ENCODE peak calls at places on chromosomes 1 and 21, in ten cellular contexts. One of them, this sample, is unnamed.

GRCh38 chr1:44568128-44568900 is 106.0 kb downstream of the TMEM53 start:
- DNase-seq in neural progenitor cell: no peak
- DNase-seq in transverse colon: no peak
- DNase-seq in CD8-positive, alpha-beta T cell: no peak
- DNase-seq in fibroblast of lung: no peak
- DNase-seq in adrenal gland: no peak
- DNase-seq in tibial nerve: no peak
- DNase-seq in heart left ventricle: no peak
- DNase-seq in A549: no peak
- DNase-seq in suprapubic skin: no peak
- DNase-seq in this sample: no peak

GRCh38 chr1:214439352-214440119 is 111.9 kb downstream of the PTPN14 start:
- DNase-seq in transverse colon: peak; percentile 28
- DNase-seq in neural progenitor cell: no peak
- DNase-seq in fibroblast of lung: peak; percentile 98
- DNase-seq in CD8-positive, alpha-beta T cell: no peak
- DNase-seq in heart left ventricle: no peak
- DNase-seq in adrenal gland: peak; percentile 87
- DNase-seq in tibial nerve: no peak
- DNase-seq in suprapubic skin: no peak
- DNase-seq in A549: peak; percentile 76
- DNase-seq in this sample: no peak

GRCh38 chr1:112464501-112464900 is 44.3 kb upstream of the WNT2B start:
- DNase-seq in suprapubic skin: peak; percentile 81
- DNase-seq in fibroblast of lung: no peak
- DNase-seq in adrenal gland: no peak
- DNase-seq in neural progenitor cell: no peak
- DNase-seq in CD8-positive, alpha-beta T cell: no peak
- DNase-seq in A549: no peak
- DNase-seq in transverse colon: peak; percentile 43
- DNase-seq in heart left ventricle: no peak
- DNase-seq in tibial nerve: no peak
- DNase-seq in this sample: peak; percentile 69

GRCh38 chr1:204819495-204819894 is 51.2 kb upstream of the NFASC start:
- DNase-seq in CD8-positive, alpha-beta T cell: no peak
- DNase-seq in suprapubic skin: no peak
- DNase-seq in heart left ventricle: no peak
- DNase-seq in fibroblast of lung: no peak
- DNase-seq in adrenal gland: no peak
- DNase-seq in tibial nerve: no peak
- DNase-seq in A549: no peak
- DNase-seq in transverse colon: no peak
- DNase-seq in neural progenitor cell: no peak
- DNase-seq in this sample: no peak

GRCh38 chr1:57327331-57327730 is 96.5 kb downstream of the DAB1 start:
- DNase-seq in heart left ventricle: no peak
- DNase-seq in tibial nerve: no peak
- DNase-seq in neural progenitor cell: no peak
- DNase-seq in suprapubic skin: no peak
- DNase-seq in fibroblast of lung: no peak
- DNase-seq in adrenal gland: no peak
- DNase-seq in A549: no peak
- DNase-seq in CD8-positive, alpha-beta T cell: no peak
- DNase-seq in transverse colon: no peak
- DNase-seq in this sample: no peak

GRCh38 chr1:79819140-79819539 is 812.6 kb upstream of the ADGRL4 start:
- DNase-seq in neural progenitor cell: no peak
- DNase-seq in heart left ventricle: no peak
- DNase-seq in suprapubic skin: no peak
- DNase-seq in transverse colon: no peak
- DNase-seq in adrenal gland: no peak
- DNase-seq in CD8-positive, alpha-beta T cell: no peak
- DNase-seq in A549: no peak
- DNase-seq in tibial nerve: no peak
- DNase-seq in fibroblast of lung: no peak
- DNase-seq in this sample: no peak

GRCh38 chr1:236952279-236953003 is 51.8 kb downstream of the MT1HL1 start:
- DNase-seq in heart left ventricle: no peak
- DNase-seq in adrenal gland: no peak
- DNase-seq in fibroblast of lung: no peak
- DNase-seq in CD8-positive, alpha-beta T cell: no peak
- DNase-seq in neural progenitor cell: peak; percentile 30
- DNase-seq in tibial nerve: no peak
- DNase-seq in transverse colon: no peak
- DNase-seq in suprapubic skin: no peak
- DNase-seq in A549: no peak
- DNase-seq in this sample: no peak

GRCh38 chr1:205066221-205066818 is 17.9 kb downstream of the TMEM81 start:
- DNase-seq in CD8-positive, alpha-beta T cell: no peak
- DNase-seq in transverse colon: no peak
- DNase-seq in neural progenitor cell: peak; percentile 49
- DNase-seq in adrenal gland: no peak
- DNase-seq in suprapubic skin: peak; percentile 74
- DNase-seq in heart left ventricle: no peak
- DNase-seq in tibial nerve: no peak
- DNase-seq in A549: no peak
- DNase-seq in fibroblast of lung: no peak
- DNase-seq in this sample: peak; percentile 50

GRCh38 chr1:109740615-109741373 is at the start of gene GSTM3:
- DNase-seq in A549: no peak
- DNase-seq in CD8-positive, alpha-beta T cell: no peak
- DNase-seq in fibroblast of lung: no peak
- DNase-seq in transverse colon: no peak
- DNase-seq in neural progenitor cell: no peak
- DNase-seq in tibial nerve: no peak
- DNase-seq in heart left ventricle: no peak
- DNase-seq in adrenal gland: no peak
- DNase-seq in suprapubic skin: no peak
- DNase-seq in this sample: no peak

GRCh38 chr1:17232759-17233661 is 15.9 kb upstream of the PADI3 start:
- DNase-seq in heart left ventricle: no peak
- DNase-seq in CD8-positive, alpha-beta T cell: no peak
- DNase-seq in fibroblast of lung: peak; percentile 59
- DNase-seq in suprapubic skin: no peak
- DNase-seq in tibial nerve: no peak
- DNase-seq in adrenal gland: no peak
- DNase-seq in A549: peak; percentile 91
- DNase-seq in transverse colon: peak; percentile 31
- DNase-seq in neural progenitor cell: no peak
- DNase-seq in this sample: no peak

DNA sequence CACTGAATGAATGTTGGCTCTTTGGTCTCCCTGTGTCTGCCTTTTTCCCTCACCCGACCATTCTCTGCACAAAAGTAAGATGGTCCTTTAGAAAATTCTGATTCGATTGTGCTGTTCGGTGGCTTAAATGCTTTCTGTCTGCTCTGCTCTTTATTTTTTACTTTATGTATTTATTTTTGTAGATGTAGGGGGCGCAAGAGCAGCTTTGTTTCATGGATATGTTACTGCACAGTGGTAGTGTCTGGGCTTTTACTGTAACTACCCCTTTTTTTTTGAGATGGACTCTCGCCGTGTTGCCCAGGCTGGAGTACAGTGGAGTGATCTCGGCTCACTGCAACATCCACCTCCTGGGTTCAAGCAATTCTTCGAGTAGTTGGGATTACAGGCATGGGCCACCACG is 15.7 kb downstream of the NLRP3 start:
- DNase-seq in tibial nerve: no peak
- DNase-seq in heart left ventricle: no peak
- DNase-seq in suprapubic skin: no peak
- DNase-seq in neural progenitor cell: no peak
- DNase-seq in CD8-positive, alpha-beta T cell: no peak
- DNase-seq in fibroblast of lung: no peak
- DNase-seq in transverse colon: no peak
- DNase-seq in adrenal gland: no peak
- DNase-seq in A549: no peak
- DNase-seq in this sample: peak; percentile 17
- TF ChIP-seq CTCF in tibial nerve: no peak
- TF ChIP-seq CTCF in heart left ventricle: no peak
- TF ChIP-seq CTCF in suprapubic skin: no peak
- TF ChIP-seq CTCF in neural progenitor cell: peak; percentile 14
- TF ChIP-seq CTCF in CD8-positive, alpha-beta T cell: no peak
- TF ChIP-seq CTCF in fibroblast of lung: no peak
- TF ChIP-seq CTCF in transverse colon: no peak
- TF ChIP-seq CTCF in adrenal gland: no peak
- TF ChIP-seq CTCF in A549: no peak
- TF ChIP-seq CTCF in this sample: no peak

DNA sequence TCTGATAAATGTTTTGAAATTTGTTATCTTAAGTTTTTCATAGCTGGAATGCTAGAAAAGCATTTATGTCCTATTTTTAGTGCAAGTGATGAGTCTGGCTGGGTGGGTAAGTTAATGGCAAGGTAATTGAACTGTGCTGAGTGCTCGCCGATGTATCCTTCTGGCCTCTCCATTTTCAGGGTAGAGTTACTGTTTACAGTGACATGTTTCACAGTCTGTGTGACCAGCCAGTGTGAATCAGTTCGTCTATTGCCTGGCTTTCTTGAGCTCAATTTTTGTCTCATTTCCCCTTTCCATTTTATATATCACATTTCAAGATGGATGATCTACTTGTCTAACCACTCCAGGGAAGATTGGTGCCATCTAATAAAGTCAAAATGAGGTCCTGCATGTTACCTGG is 44.1 kb downstream of the ITSN1 start:
- DNase-seq in neural progenitor cell: no peak
- DNase-seq in adrenal gland: no peak
- DNase-seq in fibroblast of lung: no peak
- DNase-seq in A549: no peak
- DNase-seq in tibial nerve: no peak
- DNase-seq in CD8-positive, alpha-beta T cell: no peak
- DNase-seq in transverse colon: no peak
- DNase-seq in suprapubic skin: no peak
- DNase-seq in heart left ventricle: no peak
- DNase-seq in this sample: no peak
- H3K4me1 ChIP-seq in neural progenitor cell: peaks cover 29% of the 10 kb centered on the region
- H3K4me1 ChIP-seq in adrenal gland: peaks cover 43% of the 10 kb centered on the region
- H3K4me1 ChIP-seq in fibroblast of lung: peaks cover 20% of the 10 kb centered on the region
- H3K4me1 ChIP-seq in A549: peaks cover 52% of the 10 kb centered on the region
- H3K4me1 ChIP-seq in tibial nerve: peaks cover 56% of the 10 kb centered on the region
- H3K4me1 ChIP-seq in CD8-positive, alpha-beta T cell: no peaks in the 10 kb centered on the region
- H3K4me1 ChIP-seq in transverse colon: peaks cover 7% of the 10 kb centered on the region
- H3K4me1 ChIP-seq in suprapubic skin: peaks cover 48% of the 10 kb centered on the region
- H3K4me1 ChIP-seq in heart left ventricle: no peaks in the 10 kb centered on the region
- H3K4me1 ChIP-seq in this sample: peaks cover 36% of the 10 kb centered on the region

GRCh38 chr21:38821248-38821647 is 15.5 kb downstream of the ETS2 start:
- DNase-seq in neural progenitor cell: no peak
- DNase-seq in fibroblast of lung: no peak
- DNase-seq in suprapubic skin: no peak
- DNase-seq in A549: no peak
- DNase-seq in transverse colon: peak; percentile 57
- DNase-seq in heart left ventricle: no peak
- DNase-seq in tibial nerve: no peak
- DNase-seq in CD8-positive, alpha-beta T cell: no peak
- DNase-seq in adrenal gland: no peak
- DNase-seq in this sample: no peak
- H3K27ac ChIP-seq in neural progenitor cell: no peak overlapping the region
- H3K27ac ChIP-seq in fibroblast of lung: peak overlapping the region; percentile 86
- H3K27ac ChIP-seq in suprapubic skin: no peak overlapping the region
- H3K27ac ChIP-seq in A549: no peak overlapping the region
- H3K27ac ChIP-seq in transverse colon: peak overlapping the region; percentile 78
- H3K27ac ChIP-seq in heart left ventricle: peak overlapping the region; percentile 51
- H3K27ac ChIP-seq in tibial nerve: peak overlapping the region; percentile 56
- H3K27ac ChIP-seq in CD8-positive, alpha-beta T cell: no peak overlapping the region
- H3K27ac ChIP-seq in adrenal gland: no peak overlapping the region
- H3K27ac ChIP-seq in this sample: peak overlapping the region; percentile 71

GRCh38 chr1:246608616-246609376 is 42.5 kb downstream of the CNST start:
- DNase-seq in transverse colon: peak; percentile 76
- DNase-seq in fibroblast of lung: peak; percentile 94
- DNase-seq in CD8-positive, alpha-beta T cell: no peak
- DNase-seq in tibial nerve: peak; percentile 30
- DNase-seq in neural progenitor cell: peak; percentile 35
- DNase-seq in heart left ventricle: peak; percentile 72
- DNase-seq in suprapubic skin: no peak
- DNase-seq in A549: peak; percentile 88
- DNase-seq in adrenal gland: peak; percentile 73
- DNase-seq in this sample: peak; percentile 93
- TF ChIP-seq CTCF in transverse colon: no peak
- TF ChIP-seq CTCF in fibroblast of lung: peak; percentile 26
- TF ChIP-seq CTCF in CD8-positive, alpha-beta T cell: no peak
- TF ChIP-seq CTCF in tibial nerve: no peak
- TF ChIP-seq CTCF in neural progenitor cell: no peak
- TF ChIP-seq CTCF in heart left ventricle: peak; percentile 40
- TF ChIP-seq CTCF in suprapubic skin: no peak
- TF ChIP-seq CTCF in A549: no peak
- TF ChIP-seq CTCF in adrenal gland: no peak
- TF ChIP-seq CTCF in this sample: peak; percentile 37

GRCh38 chr1:23591460-23592208 is 32.3 kb upstream of the ID3 start:
- DNase-seq in transverse colon: no peak
- DNase-seq in tibial nerve: no peak
- DNase-seq in heart left ventricle: peak; percentile 27
- DNase-seq in suprapubic skin: no peak
- DNase-seq in A549: peak; percentile 86
- DNase-seq in CD8-positive, alpha-beta T cell: no peak
- DNase-seq in fibroblast of lung: no peak
- DNase-seq in adrenal gland: no peak
- DNase-seq in neural progenitor cell: no peak
- DNase-seq in this sample: no peak
- H3K4me1 ChIP-seq in transverse colon: no peaks in the 10 kb centered on the region
- H3K4me1 ChIP-seq in tibial nerve: no peaks in the 10 kb centered on the region
- H3K4me1 ChIP-seq in heart left ventricle: no peaks in the 10 kb centered on the region
- H3K4me1 ChIP-seq in suprapubic skin: peaks cover 41% of the 10 kb centered on the region
- H3K4me1 ChIP-seq in A549: peaks cover 96% of the 10 kb centered on the region
- H3K4me1 ChIP-seq in CD8-positive, alpha-beta T cell: peaks cover 62% of the 10 kb centered on the region
- H3K4me1 ChIP-seq in fibroblast of lung: no peaks in the 10 kb centered on the region
- H3K4me1 ChIP-seq in adrenal gland: no peaks in the 10 kb centered on the region
- H3K4me1 ChIP-seq in neural progenitor cell: peaks cover 31% of the 10 kb centered on the region
- H3K4me1 ChIP-seq in this sample: no peaks in the 10 kb centered on the region

GRCh38 chr1:10635992-10636391 is 160.5 kb downstream of the CASZ1 start:
- DNase-seq in adrenal gland: no peak
- DNase-seq in tibial nerve: no peak
- DNase-seq in neural progenitor cell: no peak
- DNase-seq in heart left ventricle: peak; percentile 39
- DNase-seq in A549: no peak
- DNase-seq in suprapubic skin: no peak
- DNase-seq in fibroblast of lung: no peak
- DNase-seq in transverse colon: no peak
- DNase-seq in CD8-positive, alpha-beta T cell: no peak
- DNase-seq in this sample: no peak
- H3K27ac ChIP-seq in adrenal gland: no peak overlapping the region
- H3K27ac ChIP-seq in tibial nerve: peak overlapping the region; percentile 80
- H3K27ac ChIP-seq in neural progenitor cell: no peak overlapping the region
- H3K27ac ChIP-seq in heart left ventricle: peak overlapping the region; percentile 49
- H3K27ac ChIP-seq in A549: no peak overlapping the region
- H3K27ac ChIP-seq in suprapubic skin: peak overlapping the region; percentile 94
- H3K27ac ChIP-seq in fibroblast of lung: no peak overlapping the region
- H3K27ac ChIP-seq in transverse colon: peak overlapping the region; percentile 68
- H3K27ac ChIP-seq in CD8-positive, alpha-beta T cell: no peak overlapping the region
- H3K27ac ChIP-seq in this sample: peak overlapping the region; percentile 62

GRCh38 chr1:178361847-178362246 is 134.9 kb downstream of the CLEC20A start:
- DNase-seq in heart left ventricle: no peak
- DNase-seq in CD8-positive, alpha-beta T cell: no peak
- DNase-seq in transverse colon: no peak
- DNase-seq in suprapubic skin: no peak
- DNase-seq in adrenal gland: no peak
- DNase-seq in A549: peak; percentile 21
- DNase-seq in fibroblast of lung: no peak
- DNase-seq in tibial nerve: no peak
- DNase-seq in neural progenitor cell: no peak
- DNase-seq in this sample: no peak
- TF ChIP-seq CTCF in heart left ventricle: no peak
- TF ChIP-seq CTCF in CD8-positive, alpha-beta T cell: no peak
- TF ChIP-seq CTCF in transverse colon: no peak
- TF ChIP-seq CTCF in suprapubic skin: no peak
- TF ChIP-seq CTCF in adrenal gland: no peak
- TF ChIP-seq CTCF in A549: no peak
- TF ChIP-seq CTCF in fibroblast of lung: no peak
- TF ChIP-seq CTCF in tibial nerve: no peak
- TF ChIP-seq CTCF in neural progenitor cell: no peak
- TF ChIP-seq CTCF in this sample: no peak

This sample was measured in upper lobe of right lung.